ENCODE peak calls at places on chromosomes 7 and 10, in five cellular contexts. F is NCI-H2081, R is HFFc6, S is ELR, V is Peyer's patch. J is an unnamed sample.

GRCh38 chr10:75231672-75232581 is 3.8 kb downstream of the COMTD1 start:
- DNase-seq in F (no peak), R (no peak), S (no peak), V (no peak), J (no peak)

GRCh38 chr7:41814888-41815287 is 112.0 kb upstream of the INHBA start:
- DNase-seq in F (no peak), R (no peak), S (no peak), V (no peak), J (no peak)

GRCh38 chr7:84949067-84949466 is 237.8 kb downstream of the SEMA3D start:
- DNase-seq in F (no peak), R (no peak), S (peak), V (no peak), J (peak)

GRCh38 chr10:97585439-97585811 is 1.2 kb downstream of the HOGA1 start:
- DNase-seq in F (no peak), R (no peak), S (no peak), V (no peak), J (no peak)

GRCh38 chr7:155388561-155388960 is 69.4 kb upstream of the EN2 start:
- DNase-seq in F (no peak), R (no peak), S (no peak), V (no peak), J (no peak)

GRCh38 chr7:28180364-28181147 is at the start of gene JAZF1:
- DNase-seq in F (peak), R (no peak), S (peak), V (peak), J (peak)

GRCh38 chr10:3825244-3825643 is 40.2 kb upstream of the KLF6 start:
- DNase-seq in F (no peak), R (peak), S (peak), V (peak), J (peak)

GRCh38 chr10:121553455-121553854 is 44.8 kb downstream of the FGFR2 start:
- DNase-seq in F (peak), R (no peak), S (no peak), V (no peak), J (no peak)

GRCh38 chr7:155263051-155263450 is 34.6 kb upstream of the INSIG1 start:
- DNase-seq in F (no peak), R (no peak), S (no peak), V (no peak), J (no peak)

GRCh38 chr7:130430841-130431713 is 9.7 kb downstream of the CEP41 start:
- DNase-seq in F (peak), R (peak), S (peak), V (no peak), J (peak)

GRCh38 chr10:74227697-74228424 is 76.8 kb downstream of the ADK start:
- DNase-seq in F (no peak), R (peak), S (peak), V (no peak), J (peak)

GRCh38 chr7:36692444-36692843 is 31.9 kb downstream of the AOAH start:
- DNase-seq in F (no peak), R (no peak), S (no peak), V (no peak), J (no peak)

GRCh38 chr7:91632234-91632947 is 248.1 kb downstream of the MTERF1 start:
- DNase-seq in F (no peak), R (no peak), S (no peak), V (no peak), J (no peak)

GRCh38 chr7:101586078-101586941 is 42.8 kb downstream of the MYL10 start:
- DNase-seq in F (peak), R (no peak), S (no peak), V (peak), J (no peak)

GRCh38 chr10:21260793-21261149 is 264.7 kb downstream of the SKIDA1 start:
- DNase-seq in F (no peak), R (no peak), S (no peak), V (no peak), J (no peak)

GRCh38 chr7:74475987-74476350 is 22.3 kb downstream of the GTF2IRD1 start:
- DNase-seq in F (no peak), R (no peak), S (no peak), V (no peak), J (no peak)

GRCh38 chr7:11707606-11708193 is 124.3 kb downstream of the THSD7A start:
- DNase-seq in F (no peak), R (no peak), S (no peak), V (no peak), J (no peak)

GRCh38 chr10:17747883-17748550 is 4.0 kb upstream of the TMEM236 start:
- DNase-seq in F (no peak), R (no peak), S (no peak), V (no peak), J (no peak)

GRCh38 chr7:94276797-94277196 is 117.9 kb upstream of the COL1A2 start:
- DNase-seq in F (peak), R (peak), S (peak), V (no peak), J (peak)

GRCh38 chr10:32004161-32004591 is 52.0 kb downstream of the KIF5B start:
- DNase-seq in F (no peak), R (no peak), S (peak), V (peak), J (no peak)

GRCh38 chr7:73703985-73704639 is 15.4 kb downstream of the STX1A start:
- DNase-seq in F (no peak), R (no peak), S (no peak), V (peak), J (no peak)

GRCh38 chr10:69908071-69908470 is 106.4 kb downstream of the COL13A1 start:
- DNase-seq in F (no peak), R (no peak), S (no peak), V (no peak), J (peak)

GRCh38 chr10:133457100-133457841 is 3.5 kb downstream of the SCART1 start:
- DNase-seq in F (no peak), R (no peak), S (no peak), V (no peak), J (no peak)

J was measured in EL.